ENCODE peak calls at places on chromosomes 2 and 18, in four cellular contexts. W is stimulated activated CD4-positive, alpha-beta T cell treated with anti-CD3 and anti-CD28 coated beads, Interleukin-15, amount 100 ng/mL, for 24 hours; S is activated CD4-positive, alpha-beta T cell treated with anti-CD3 and anti-CD28 coated beads for 1 hour; I is GM23248. R is an unnamed sample.

GRCh38 chr2:231565915-231566594 is 26.6 kb upstream of the TEX44 start:
- DNase-seq in W (no peak), S (no peak), I (no peak), R (no peak)

GRCh38 chr2:149221002-149221401 is 109.4 kb upstream of the LYPD6 start:
- DNase-seq in S (no peak), I (no peak), W (no peak), R (no peak)

GRCh38 chr2:40240067-40240466 is 211.8 kb downstream of the SLC8A1 start:
- DNase-seq in W (no peak), S (no peak), I (peak), R (no peak)

GRCh38 chr2:23900927-23901322 is 26.0 kb downstream of the ATAD2B start:
- DNase-seq in I (peak), S (no peak), W (no peak), R (no peak)

GRCh38 chr2:128724547-128724946 is 405.9 kb upstream of the HS6ST1 start:
- DNase-seq in W (no peak), I (no peak), S (no peak), R (no peak)

GRCh38 chr18:58427321-58427720 is 201.6 kb downstream of the ALPK2 start:
- DNase-seq in S (no peak), W (no peak), I (no peak), R (no peak)

GRCh38 chr18:11994346-11994707 is 13.0 kb downstream of the IMPA2 start:
- DNase-seq in S (no peak), W (no peak), I (peak), R (no peak)

GRCh38 chr2:2041256-2041824 is 289.7 kb downstream of the MYT1L start:
- DNase-seq in S (no peak), W (no peak), I (no peak), R (no peak)

GRCh38 chr2:156464106-156464505 is 27.9 kb downstream of the GPD2 start:
- DNase-seq in W (no peak), I (peak), S (no peak), R (no peak)

GRCh38 chr2:240911641-240912265 is 5.6 kb downstream of the CROCC2 start:
- DNase-seq in S (no peak), I (peak), W (no peak), R (no peak)

GRCh38 chr2:205698556-205699282 is 16.4 kb downstream of the NRP2 start:
- DNase-seq in S (no peak), I (peak), W (no peak), R (no peak)

GRCh38 chr2:9692392-9693137 is 61.8 kb upstream of the YWHAQ start:
- DNase-seq in I (peak), S (no peak), W (no peak), R (no peak)

GRCh38 chr2:230383453-230383852 is 32.5 kb upstream of the SP100 start:
- DNase-seq in S (no peak), W (no peak), I (no peak), R (no peak)

GRCh38 chr2:96325038-96325883 is at the start of gene ITPRIPL1:
- DNase-seq in S (no peak), I (peak), W (peak), R (no peak)

GRCh38 chr2:190093793-190094192 is 31.3 kb upstream of the MSTN start:
- DNase-seq in I (peak), W (no peak), S (no peak), R (no peak)

GRCh38 chr2:6072757-6073156 is 380.6 kb downstream of the SOX11 start:
- DNase-seq in I (no peak), W (no peak), S (no peak), R (no peak)

GRCh38 chr2:25378731-25379490 is 37.2 kb upstream of the DNMT3A start:
- DNase-seq in S (no peak), I (peak), W (no peak), R (no peak)

GRCh38 chr2:170362313-170362795 is 184.4 kb downstream of the MYO3B start:
- DNase-seq in I (no peak), S (no peak), W (peak), R (no peak)

GRCh38 chr2:21860913-21861312 is 737.1 kb downstream of the TDRD15 start:
- DNase-seq in S (no peak), W (no peak), I (no peak), R (no peak)

GRCh38 chr2:64143154-64144056 is 815 bp downstream of the PELI1 start:
- DNase-seq in W (peak), I (peak), S (no peak), R (no peak)

GRCh38 chr18:45449761-45450227 is 165.5 kb upstream of the SLC14A2 start:
- DNase-seq in W (no peak), I (peak), S (no peak), R (no peak)

GRCh38 chr18:27609221-27609620 is 424.1 kb upstream of the CHST9 start:
- DNase-seq in S (no peak), I (no peak), W (no peak), R (no peak)

GRCh38 chr2:10322481-10322880 is 19.8 kb downstream of the HPCAL1 start:
- DNase-seq in I (no peak), S (no peak), W (no peak), R (no peak)

GRCh38 chr2:10027931-10028330 is 15.4 kb upstream of the KLF11 start:
- DNase-seq in W (no peak), S (no peak), I (no peak), R (no peak)

GRCh38 chr2:212638694-212639093 is 100.1 kb upstream of the ERBB4 start:
- DNase-seq in W (no peak), I (no peak), S (no peak), R (no peak)

GRCh38 chr18:27467073-27467472 is 282.0 kb upstream of the CHST9 start:
- DNase-seq in W (no peak), S (no peak), I (no peak), R (no peak)

GRCh38 chr2:237600205-237600846 is 9.8 kb upstream of the RAB17 start:
- DNase-seq in I (peak), S (no peak), W (no peak), R (no peak)

GRCh38 chr2:24861500-24861899 is 58.5 kb downstream of the ADCY3 start:
- DNase-seq in W (no peak), I (no peak), S (no peak), R (no peak)

GRCh38 chr2:1455466-1455865 is 42.2 kb downstream of the TPO start:
- DNase-seq in I (peak), S (no peak), W (no peak), R (no peak)

GRCh38 chr2:200603972-200604371 is 18.2 kb downstream of the AOX1 start:
- DNase-seq in S (no peak), I (peak), W (no peak), R (no peak)